ENCODE peak calls at places on chromosomes 7 and 10, in four cellular contexts. One of them, this sample, is unnamed.

GRCh38 chr10:79266092-79266491 is 81.2 kb upstream of the PPIF start:
- DNase-seq in heart right ventricle: no peak
- DNase-seq in Panc1: no peak
- DNase-seq in endothelial cell of umbilical vein: no peak
- DNase-seq in this sample: no peak

GRCh38 chr10:76939862-76940495 is 697.6 kb downstream of the KCNMA1 start:
- DNase-seq in heart right ventricle: no peak
- DNase-seq in Panc1: no peak
- DNase-seq in endothelial cell of umbilical vein: no peak
- DNase-seq in this sample: no peak

GRCh38 chr10:97243836-97244235 is 48.6 kb downstream of the ARHGAP19 start:
- DNase-seq in heart right ventricle: no peak
- DNase-seq in Panc1: no peak
- DNase-seq in endothelial cell of umbilical vein: no peak
- DNase-seq in this sample: no peak

GRCh38 chr7:91248996-91249395 is 15.2 kb upstream of the FZD1 start:
- DNase-seq in heart right ventricle: no peak
- DNase-seq in Panc1: no peak
- DNase-seq in endothelial cell of umbilical vein: no peak
- DNase-seq in this sample: no peak

GRCh38 chr7:35025391-35025870 is 11.9 kb downstream of the DPY19L1 start:
- DNase-seq in heart right ventricle: no peak
- DNase-seq in Panc1: no peak
- DNase-seq in endothelial cell of umbilical vein: no peak
- DNase-seq in this sample: peak; percentile 62

GRCh38 chr10:71998840-71999194 is 34.6 kb downstream of the CHST3 start:
- DNase-seq in heart right ventricle: peak; percentile 64
- DNase-seq in Panc1: no peak
- DNase-seq in endothelial cell of umbilical vein: peak; percentile 55
- DNase-seq in this sample: no peak

GRCh38 chr7:123455965-123456364 is 78.4 kb downstream of the IQUB start:
- DNase-seq in heart right ventricle: no peak
- DNase-seq in Panc1: no peak
- DNase-seq in endothelial cell of umbilical vein: no peak
- DNase-seq in this sample: no peak

GRCh38 chr7:72462311-72462710 is 50.2 kb upstream of the CALN1 start:
- DNase-seq in heart right ventricle: no peak
- DNase-seq in Panc1: no peak
- DNase-seq in endothelial cell of umbilical vein: no peak
- DNase-seq in this sample: no peak

GRCh38 chr10:127043312-127043711 is 138.1 kb downstream of the DOCK1 start:
- DNase-seq in heart right ventricle: no peak
- DNase-seq in Panc1: no peak
- DNase-seq in endothelial cell of umbilical vein: no peak
- DNase-seq in this sample: no peak

GRCh38 chr7:96169439-96169838 is 152.5 kb downstream of the SLC25A13 start:
- DNase-seq in heart right ventricle: no peak
- DNase-seq in Panc1: no peak
- DNase-seq in endothelial cell of umbilical vein: peak; percentile 88
- DNase-seq in this sample: no peak

GRCh38 chr10:98800263-98800662 is 353.5 kb upstream of the HPS1 start:
- DNase-seq in heart right ventricle: no peak
- DNase-seq in Panc1: no peak
- DNase-seq in endothelial cell of umbilical vein: no peak
- DNase-seq in this sample: no peak

GRCh38 chr10:100928039-100928438 is 15.3 kb downstream of the SLF2 start:
- DNase-seq in heart right ventricle: no peak
- DNase-seq in Panc1: no peak
- DNase-seq in endothelial cell of umbilical vein: no peak
- DNase-seq in this sample: no peak

GRCh38 chr7:100684534-100685042 is 9.5 kb downstream of the GIGYF1 start:
- DNase-seq in heart right ventricle: no peak
- DNase-seq in Panc1: no peak
- DNase-seq in endothelial cell of umbilical vein: no peak
- DNase-seq in this sample: no peak

GRCh38 chr10:91409069-91409868 is 875 bp upstream of the HECTD2 start:
- DNase-seq in heart right ventricle: peak; percentile 89
- DNase-seq in Panc1: peak; percentile 25
- DNase-seq in endothelial cell of umbilical vein: peak; percentile 87
- DNase-seq in this sample: no peak

GRCh38 chr10:85187047-85187446 is 858.7 kb downstream of the CCSER2 start:
- DNase-seq in heart right ventricle: no peak
- DNase-seq in Panc1: no peak
- DNase-seq in endothelial cell of umbilical vein: no peak
- DNase-seq in this sample: no peak

GRCh38 chr10:35635576-35635975 is 6.5 kb downstream of the FZD8 start:
- DNase-seq in heart right ventricle: peak; percentile 48
- DNase-seq in Panc1: peak; percentile 45
- DNase-seq in endothelial cell of umbilical vein: peak; percentile 79
- DNase-seq in this sample: peak; percentile 45

GRCh38 chr7:40133561-40134427 is 628 bp downstream of the MPLKIP start:
- DNase-seq in heart right ventricle: no peak
- DNase-seq in Panc1: no peak
- DNase-seq in endothelial cell of umbilical vein: no peak
- DNase-seq in this sample: no peak

GRCh38 chr10:79153753-79154152 is 85.0 kb downstream of the ZMIZ1 start:
- DNase-seq in heart right ventricle: peak; percentile 83
- DNase-seq in Panc1: no peak
- DNase-seq in endothelial cell of umbilical vein: no peak
- DNase-seq in this sample: no peak

DNA sequence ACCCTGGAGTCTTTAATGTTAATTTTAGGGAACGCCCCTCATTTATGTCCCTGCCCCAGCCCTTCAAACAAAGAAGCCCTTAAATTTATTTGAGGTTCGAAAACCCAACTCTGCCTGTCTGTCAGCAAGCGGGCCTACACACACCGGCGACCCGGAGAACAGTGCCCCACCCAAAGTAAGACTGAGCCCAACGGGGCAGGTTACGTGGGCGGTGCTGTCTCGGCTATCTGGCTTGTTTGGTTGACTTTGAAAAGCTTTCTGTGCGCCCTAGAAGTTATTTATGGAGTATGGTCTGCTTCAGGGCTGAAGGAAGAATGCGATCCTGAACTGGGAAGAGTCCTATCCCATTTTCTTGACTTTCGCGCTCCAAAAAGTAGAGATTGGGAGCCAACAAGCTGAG is 1.5 kb downstream of the INA start:
- DNase-seq in heart right ventricle: no peak
- DNase-seq in Panc1: no peak
- DNase-seq in endothelial cell of umbilical vein: no peak
- DNase-seq in this sample: no peak
- H3K4me3 ChIP-seq in heart right ventricle: no peak overlapping the region
- H3K4me3 ChIP-seq in Panc1: no peak overlapping the region
- H3K4me3 ChIP-seq in endothelial cell of umbilical vein: no peak overlapping the region
- H3K4me3 ChIP-seq in this sample: no peak overlapping the region

GRCh38 chr10:6108072-6108471 is 19.2 kb downstream of the RBM17 start:
- DNase-seq in heart right ventricle: no peak
- DNase-seq in Panc1: no peak
- DNase-seq in endothelial cell of umbilical vein: no peak
- DNase-seq in this sample: no peak
- TF ChIP-seq CTCF in heart right ventricle: no peak
- TF ChIP-seq CTCF in Panc1: no peak
- TF ChIP-seq CTCF in endothelial cell of umbilical vein: no peak
- TF ChIP-seq CTCF in this sample: no peak

GRCh38 chr10:3980139-3980538 is 195.1 kb upstream of the KLF6 start:
- DNase-seq in heart right ventricle: no peak
- DNase-seq in Panc1: no peak
- DNase-seq in endothelial cell of umbilical vein: no peak
- DNase-seq in this sample: no peak
- H3K4me3 ChIP-seq in heart right ventricle: no peak overlapping the region
- H3K4me3 ChIP-seq in Panc1: no peak overlapping the region
- H3K4me3 ChIP-seq in endothelial cell of umbilical vein: no peak overlapping the region
- H3K4me3 ChIP-seq in this sample: no peak overlapping the region

DNA sequence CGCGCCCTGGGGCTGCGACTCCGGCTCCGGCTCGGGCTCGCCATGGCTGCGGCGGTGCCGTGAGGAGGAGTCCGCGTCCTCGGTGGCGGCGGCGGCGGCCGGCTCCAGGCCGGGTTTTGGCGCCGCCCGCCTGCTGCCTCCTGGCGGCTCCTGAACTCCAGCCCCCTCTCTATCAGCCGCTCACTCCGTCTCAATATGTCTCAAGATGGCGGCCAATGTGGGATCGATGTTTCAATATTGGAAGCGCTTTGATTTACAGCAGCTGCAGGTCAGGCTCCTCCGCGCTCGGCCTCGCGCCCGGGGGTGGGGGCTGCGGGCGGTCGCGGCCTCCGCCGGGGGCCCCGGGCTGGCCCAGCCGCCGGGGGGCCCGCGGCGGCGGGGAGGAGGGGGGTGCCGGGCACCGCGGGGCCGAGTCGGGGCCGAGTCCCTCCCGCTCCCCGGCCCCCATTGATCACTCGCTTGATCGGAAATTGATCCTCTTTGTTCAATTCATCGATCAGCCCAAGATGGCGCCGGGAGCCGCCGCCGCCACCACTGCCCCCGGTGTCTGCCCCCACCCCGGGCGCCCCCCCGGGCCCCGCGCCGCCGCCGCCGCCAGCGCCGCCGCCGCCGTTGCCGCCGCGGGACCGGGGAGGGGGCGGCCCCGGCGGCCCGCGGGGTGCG is 1.5 kb upstream of the CUX1 start:
- DNase-seq in heart right ventricle: peak; percentile 74
- DNase-seq in Panc1: no peak
- DNase-seq in endothelial cell of umbilical vein: peak; percentile 67
- DNase-seq in this sample: peak; percentile 40
- TF ChIP-seq CTCF in heart right ventricle: no peak
- TF ChIP-seq CTCF in Panc1: peak; percentile 68
- TF ChIP-seq CTCF in endothelial cell of umbilical vein: peak; percentile 19
- TF ChIP-seq CTCF in this sample: peak; percentile 23

GRCh38 chr7:151745090-151745638 is 131.8 kb downstream of the PRKAG2 start:
- DNase-seq in heart right ventricle: peak; percentile 54
- DNase-seq in Panc1: peak; percentile 95
- DNase-seq in endothelial cell of umbilical vein: no peak
- DNase-seq in this sample: no peak

GRCh38 chr7:151744656-151745055 is 132.3 kb downstream of the PRKAG2 start:
- DNase-seq in heart right ventricle: no peak
- DNase-seq in Panc1: no peak
- DNase-seq in endothelial cell of umbilical vein: no peak
- DNase-seq in this sample: no peak

GRCh38 chr7:151742713-151743480 is 134.0 kb downstream of the PRKAG2 start:
- DNase-seq in heart right ventricle: no peak
- DNase-seq in Panc1: no peak
- DNase-seq in endothelial cell of umbilical vein: peak; percentile 31
- DNase-seq in this sample: no peak

GRCh38 chr7:151744051-151744580 is 132.8 kb downstream of the PRKAG2 start:
- DNase-seq in heart right ventricle: no peak
- DNase-seq in Panc1: no peak
- DNase-seq in endothelial cell of umbilical vein: no peak
- DNase-seq in this sample: no peak

GRCh38 chr7:151743481-151743983 is 133.4 kb downstream of the PRKAG2 start:
- DNase-seq in heart right ventricle: no peak
- DNase-seq in Panc1: no peak
- DNase-seq in endothelial cell of umbilical vein: peak; percentile 26
- DNase-seq in this sample: no peak
- H3K4me3 ChIP-seq in heart right ventricle: no peak overlapping the region
- H3K4me3 ChIP-seq in Panc1: peak overlapping the region; percentile 27
- H3K4me3 ChIP-seq in endothelial cell of umbilical vein: no peak overlapping the region
- H3K4me3 ChIP-seq in this sample: no peak overlapping the region

GRCh38 chr7:149334219-149334618 is 72.2 kb downstream of the ZNF783 start:
- DNase-seq in heart right ventricle: no peak
- DNase-seq in Panc1: no peak
- DNase-seq in endothelial cell of umbilical vein: no peak
- DNase-seq in this sample: no peak
- TF ChIP-seq CTCF in heart right ventricle: no peak
- TF ChIP-seq CTCF in Panc1: peak; percentile 9
- TF ChIP-seq CTCF in endothelial cell of umbilical vein: no peak
- TF ChIP-seq CTCF in this sample: no peak

This sample was measured in LNCaP clone FGC.